ENCODE peak calls at places on chromosome 1, in seven cellular contexts. W is cardiac muscle cell, O is fibroblast of mammary gland, H is breast epithelium, U is A549, S is heart right ventricle, I is astrocyte of the spinal cord. J is an unnamed sample.

GRCh38 chr1:61687901-61688300 is 37.0 kb downstream of the TM2D1 start:
- DNase-seq in H (no peak), S (no peak), U (no peak), O (peak), W (no peak), I (no peak), J (no peak)

GRCh38 chr1:87279201-87279860 is 49.3 kb upstream of the LMO4 start:
- DNase-seq in I (no peak), O (peak), H (no peak), W (no peak), U (no peak), S (no peak), J (peak)

GRCh38 chr1:65372557-65372956 is 47.9 kb upstream of the LEPR start:
- DNase-seq in I (peak), W (no peak), O (peak), H (no peak), U (no peak), S (no peak), J (no peak)

GRCh38 chr1:202954057-202954745 is 3.9 kb downstream of the ADIPOR1 start:
- DNase-seq in W (no peak), S (no peak), H (no peak), I (no peak), U (no peak), O (no peak), J (no peak)

GRCh38 chr1:67534627-67535065 is 104.4 kb upstream of the SERBP1 start:
- DNase-seq in W (no peak), S (no peak), U (no peak), H (no peak), O (peak), I (peak), J (no peak)

GRCh38 chr1:156876281-156876680 is 15.6 kb downstream of the NTRK1 start:
- DNase-seq in U (no peak), S (no peak), I (no peak), W (no peak), H (no peak), O (no peak), J (no peak)

GRCh38 chr1:61709908-61710289 is 15.0 kb downstream of the TM2D1 start:
- DNase-seq in W (no peak), U (no peak), I (no peak), S (no peak), O (no peak), H (no peak), J (no peak)

GRCh38 chr1:33346921-33347649 is 26.2 kb upstream of the A3GALT2 start:
- DNase-seq in O (peak), W (no peak), U (peak), H (no peak), I (peak), S (no peak), J (no peak)

GRCh38 chr1:225817611-225818061 is 7.7 kb downstream of the EPHX1 start:
- DNase-seq in S (peak), W (no peak), O (peak), U (peak), I (peak), H (peak), J (peak)

GRCh38 chr1:6075747-6076146 is 30.1 kb downstream of the KCNAB2 start:
- DNase-seq in H (no peak), W (no peak), O (peak), S (no peak), I (no peak), U (peak), J (no peak)

GRCh38 chr1:29970747-29971325 is 734.5 kb downstream of the PTPRU start:
- DNase-seq in S (no peak), I (no peak), U (no peak), W (no peak), O (no peak), H (no peak), J (no peak)

GRCh38 chr1:206824327-206824726 is 41.1 kb upstream of the IL20 start:
- DNase-seq in H (no peak), W (no peak), S (no peak), O (no peak), I (no peak), U (no peak), J (no peak)

GRCh38 chr1:72516264-72516663 is 233.9 kb upstream of the NEGR1 start:
- DNase-seq in S (no peak), H (no peak), W (no peak), I (no peak), O (peak), U (no peak), J (no peak)

GRCh38 chr1:72516826-72517225 is 234.5 kb upstream of the NEGR1 start:
- DNase-seq in S (no peak), O (peak), W (no peak), I (no peak), H (no peak), U (no peak), J (no peak)
- H3K4me3 ChIP-seq in S (no peak), O (no peak), W (no peak), I (no peak), H (no peak), U (no peak), J (no peak)

GRCh38 chr1:52659356-52659755 is 26.4 kb downstream of the SHISAL2A start:
- DNase-seq in U (no peak), I (no peak), H (no peak), O (no peak), S (no peak), W (no peak), J (no peak)

GRCh38 chr1:52659851-52660596 is 27.1 kb downstream of the SHISAL2A start:
- DNase-seq in O (no peak), U (no peak), W (no peak), I (no peak), S (no peak), H (no peak), J (no peak)

GRCh38 chr1:52662645-52663313 is 29.8 kb downstream of the SHISAL2A start:
- DNase-seq in U (peak), I (peak), S (no peak), H (no peak), O (peak), W (peak), J (no peak)

GRCh38 chr1:52658795-52659194 is 25.8 kb downstream of the SHISAL2A start:
- DNase-seq in I (no peak), O (no peak), H (no peak), S (no peak), W (no peak), U (no peak), J (no peak)

DNA sequence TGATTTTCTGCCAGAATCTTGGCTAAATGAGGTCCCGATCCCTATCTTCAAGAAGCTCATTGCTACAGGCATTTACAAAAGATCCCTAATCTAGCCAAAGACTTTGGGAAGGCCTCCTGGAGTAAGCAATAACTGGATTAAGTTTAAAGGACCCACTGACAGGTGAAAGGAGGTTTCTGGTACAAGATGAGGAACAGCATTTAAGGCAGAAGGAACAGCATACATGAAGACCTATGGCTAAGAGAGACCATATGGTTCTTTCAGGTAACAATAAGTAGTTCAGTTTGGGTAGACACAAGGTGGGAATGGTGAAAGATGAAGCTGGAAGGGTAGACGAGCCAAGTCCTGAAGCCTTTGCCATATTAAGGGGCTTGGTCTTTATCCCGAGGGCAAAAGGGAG is 27.8 kb downstream of the SHISAL2A start:
- DNase-seq in S (no peak), H (no peak), W (no peak), I (no peak), U (no peak), O (no peak), J (no peak)
- H3K4me3 ChIP-seq in S (no peak), H (no peak), W (no peak), I (no peak), U (no peak), O (no peak), J (no peak)

GRCh38 chr1:54391450-54392071 is 14.6 kb downstream of the SSBP3 start:
- DNase-seq in O (no peak), S (no peak), I (no peak), H (no peak), W (no peak), U (no peak), J (no peak)

GRCh38 chr1:54395535-54395934 is 10.7 kb downstream of the SSBP3 start:
- DNase-seq in U (no peak), H (no peak), O (no peak), W (no peak), S (no peak), I (no peak), J (no peak)

GRCh38 chr1:54392401-54392800 is 13.8 kb downstream of the SSBP3 start:
- DNase-seq in U (no peak), W (no peak), S (no peak), H (no peak), I (no peak), O (no peak), J (no peak)

GRCh38 chr1:54394104-54394503 is 12.1 kb downstream of the SSBP3 start:
- DNase-seq in H (no peak), I (no peak), S (no peak), W (no peak), U (no peak), O (no peak), J (no peak)

GRCh38 chr1:54390655-54391054 is 15.5 kb downstream of the SSBP3 start:
- DNase-seq in U (no peak), I (no peak), W (no peak), H (no peak), O (peak), S (peak), J (no peak)
- H3K4me3 ChIP-seq in U (no peak), I (no peak), W (no peak), H (no peak), O (no peak), S (no peak), J (no peak)

GRCh38 chr1:241770115-241770514 is 77.9 kb upstream of the EXO1 start:
- DNase-seq in H (no peak), S (no peak), U (no peak), W (peak), O (no peak), I (no peak), J (no peak)
- H3K4me3 ChIP-seq in H (no peak), S (no peak), U (no peak), W (no peak), O (no peak), I (no peak), J (no peak)